ENCODE peak calls at places on chromosomes 2 and 18, in six cellular contexts. One of them, this sample, is unnamed.
A peak's percentile ranks its signal among the peaks of the same experiment; 100 is the strongest.

GRCh38 chr2:118112771-118113334 is 24.6 kb downstream of the INSIG2 start:
- DNase-seq in fibroblast of the conjunctiva: no peak
- DNase-seq in AG08395: peak; percentile 53
- DNase-seq in cardiac fibroblast: peak; percentile 69
- DNase-seq in AG04450: no peak
- DNase-seq in heart left ventricle: no peak
- DNase-seq in this sample: peak; percentile 55

GRCh38 chr2:226631671-226632070 is 167.9 kb downstream of the IRS1 start:
- DNase-seq in AG04450: no peak
- DNase-seq in cardiac fibroblast: no peak
- DNase-seq in fibroblast of the conjunctiva: no peak
- DNase-seq in heart left ventricle: no peak
- DNase-seq in AG08395: no peak
- DNase-seq in this sample: no peak

GRCh38 chr2:240913810-240914644 is 7.9 kb downstream of the CROCC2 start:
- DNase-seq in heart left ventricle: peak; percentile 87
- DNase-seq in AG04450: no peak
- DNase-seq in fibroblast of the conjunctiva: peak; percentile 45
- DNase-seq in AG08395: peak; percentile 70
- DNase-seq in cardiac fibroblast: peak; percentile 72
- DNase-seq in this sample: no peak

GRCh38 chr2:94982661-94983060 is 42.8 kb upstream of the MAL start:
- DNase-seq in AG08395: peak; percentile 40
- DNase-seq in heart left ventricle: no peak
- DNase-seq in cardiac fibroblast: peak; percentile 31
- DNase-seq in AG04450: no peak
- DNase-seq in fibroblast of the conjunctiva: no peak
- DNase-seq in this sample: peak; percentile 10

GRCh38 chr18:577606-578005 is 2.6 kb upstream of the CETN1 start:
- DNase-seq in AG04450: no peak
- DNase-seq in cardiac fibroblast: peak; percentile 5
- DNase-seq in fibroblast of the conjunctiva: peak; percentile 26
- DNase-seq in AG08395: no peak
- DNase-seq in heart left ventricle: no peak
- DNase-seq in this sample: no peak

GRCh38 chr2:124983595-124983994 is 958.5 kb downstream of the CNTNAP5 start:
- DNase-seq in AG04450: no peak
- DNase-seq in cardiac fibroblast: no peak
- DNase-seq in fibroblast of the conjunctiva: no peak
- DNase-seq in AG08395: peak; percentile 14
- DNase-seq in heart left ventricle: no peak
- DNase-seq in this sample: no peak

GRCh38 chr2:29206941-29207340 is 91.7 kb downstream of the CLIP4 start:
- DNase-seq in AG08395: no peak
- DNase-seq in cardiac fibroblast: no peak
- DNase-seq in fibroblast of the conjunctiva: no peak
- DNase-seq in heart left ventricle: no peak
- DNase-seq in AG04450: no peak
- DNase-seq in this sample: no peak

GRCh38 chr18:56380682-56381081 is 257.7 kb downstream of the TXNL1 start:
- DNase-seq in heart left ventricle: no peak
- DNase-seq in AG04450: no peak
- DNase-seq in cardiac fibroblast: no peak
- DNase-seq in fibroblast of the conjunctiva: no peak
- DNase-seq in AG08395: no peak
- DNase-seq in this sample: no peak

GRCh38 chr2:236928353-236929153 is 157.1 kb upstream of the COPS8 start:
- DNase-seq in AG08395: no peak
- DNase-seq in cardiac fibroblast: no peak
- DNase-seq in AG04450: no peak
- DNase-seq in heart left ventricle: no peak
- DNase-seq in fibroblast of the conjunctiva: no peak
- DNase-seq in this sample: no peak